ENCODE peak calls at places on chromosomes 3 and 15, in eight cellular contexts. K is HepG2, G is H9, N is mammary epithelial cell, H is IMR-90, F is PC-3, X is MM.1S, P is HCT116. C is an unnamed sample.

GRCh38 chr3:51937611-51938450 is 3.9 kb downstream of the RRP9 start:
- DNase-seq in K (no peak), G (no peak), N (no peak), H (no peak), F (no peak), X (no peak), P (no peak), C (no peak)

GRCh38 chr15:62298811-62299210 is 133.7 kb upstream of the C2CD4B start:
- DNase-seq in K (no peak), G (no peak), N (no peak), H (no peak), F (no peak), X (peak; percentile 9), P (no peak), C (no peak)

GRCh38 chr3:37640636-37641375 is 220.9 kb upstream of the CTDSPL start:
- DNase-seq in K (no peak), G (no peak), N (no peak), H (no peak), F (no peak), X (no peak), P (no peak), C (no peak)

GRCh38 chr3:190294030-190294429 is 28.2 kb downstream of the CLDN1 start:
- DNase-seq in K (no peak), G (no peak), N (no peak), H (peak; percentile 6), F (no peak), X (no peak), P (no peak), C (no peak)

GRCh38 chr15:99729920-99730319 is 3.3 kb downstream of the LYSMD4 start:
- DNase-seq in K (no peak), G (no peak), N (peak; percentile 48), H (peak; percentile 61), F (peak; percentile 46), X (peak; percentile 19), P (no peak), C (peak; percentile 29)

GRCh38 chr15:75307778-75308390 is 25.2 kb downstream of the GOLGA6D start:
- DNase-seq in K (peak; percentile 58), G (peak; percentile 88), N (peak; percentile 57), H (no peak), F (peak; percentile 67), X (peak; percentile 34), P (peak; percentile 62), C (peak; percentile 78)

GRCh38 chr3:142946861-142947260 is 16.6 kb downstream of the PAQR9 start:
- DNase-seq in K (no peak), G (no peak), N (no peak), H (no peak), F (peak; percentile 38), X (no peak), P (no peak), C (no peak)

GRCh38 chr3:184338538-184338945 is 1.1 kb downstream of the FAM131A start:
- DNase-seq in K (no peak), G (peak; percentile 93), N (no peak), H (peak; percentile 87), F (no peak), X (no peak), P (no peak), C (no peak)

GRCh38 chr15:28154283-28154682 is 55.2 kb upstream of the OCA2 start:
- DNase-seq in K (no peak), G (no peak), N (no peak), H (no peak), F (no peak), X (no peak), P (no peak), C (no peak)

GRCh38 chr15:38702178-38702912 is 137.7 kb upstream of the RASGRP1 start:
- DNase-seq in K (peak; percentile 44), G (peak; percentile 35), N (peak; percentile 75), H (no peak), F (peak; percentile 39), X (no peak), P (no peak), C (peak; percentile 95)

GRCh38 chr15:68818671-68819450 is 1.8 kb downstream of the ANP32A start:
- DNase-seq in K (peak; percentile 24), G (no peak), N (peak; percentile 47), H (no peak), F (peak; percentile 35), X (peak; percentile 27), P (no peak), C (peak; percentile 47)

GRCh38 chr15:24054547-24055245 is 367.6 kb upstream of the NDN start:
- DNase-seq in K (no peak), G (no peak), N (no peak), H (no peak), F (no peak), X (no peak), P (no peak), C (peak; percentile 58)

GRCh38 chr3:11434017-11434526 is 161.9 kb downstream of the ATG7 start:
- DNase-seq in K (no peak), G (no peak), N (no peak), H (peak; percentile 73), F (no peak), X (no peak), P (no peak), C (peak; percentile 27)

GRCh38 chr15:52427804-52428203 is 100.9 kb downstream of the MYO5A start:
- DNase-seq in K (no peak), G (no peak), N (peak; percentile 69), H (peak; percentile 86), F (peak; percentile 6), X (no peak), P (peak; percentile 2), C (no peak)

GRCh38 chr3:57998366-57999283 is 9.6 kb upstream of the FLNB start:
- DNase-seq in K (peak; percentile 77), G (no peak), N (peak; percentile 76), H (peak; percentile 81), F (peak; percentile 45), X (peak; percentile 69), P (no peak), C (peak; percentile 71)

GRCh38 chr3:30331519-30331918 is 274.9 kb upstream of the TGFBR2 start:
- DNase-seq in K (no peak), G (no peak), N (no peak), H (no peak), F (no peak), X (no peak), P (no peak), C (no peak)

GRCh38 chr3:117356296-117356695 is 646.7 kb downstream of the TUSC7 start:
- DNase-seq in K (no peak), G (no peak), N (no peak), H (no peak), F (no peak), X (no peak), P (no peak), C (no peak)

GRCh38 chr15:28003302-28004037 is 95.6 kb downstream of the OCA2 start:
- DNase-seq in K (no peak), G (no peak), N (no peak), H (no peak), F (no peak), X (no peak), P (no peak), C (peak; percentile 8)

GRCh38 chr3:135851201-135852061 is 114.1 kb upstream of the PPP2R3A start:
- DNase-seq in K (no peak), G (no peak), N (peak; percentile 8), H (no peak), F (peak; percentile 19), X (no peak), P (no peak), C (no peak)

GRCh38 chr3:29668728-29669127 is 387.9 kb downstream of the RBMS3 start:
- DNase-seq in K (no peak), G (no peak), N (no peak), H (no peak), F (no peak), X (no peak), P (no peak), C (no peak)

GRCh38 chr3:25457642-25458419 is 29.8 kb downstream of the RARB start:
- DNase-seq in K (no peak), G (no peak), N (no peak), H (peak; percentile 24), F (no peak), X (no peak), P (no peak), C (no peak)

GRCh38 chr3:65939841-65940246 is 98.9 kb downstream of the MAGI1 start:
- DNase-seq in K (no peak), G (no peak), N (no peak), H (no peak), F (no peak), X (no peak), P (no peak), C (no peak)

GRCh38 chr3:66822059-66823009 is 175.8 kb upstream of the KBTBD8 start:
- DNase-seq in K (peak; percentile 49), G (peak; percentile 85), N (peak; percentile 55), H (peak; percentile 67), F (peak; percentile 69), X (peak; percentile 78), P (peak; percentile 64), C (peak; percentile 89)

GRCh38 chr15:39438260-39438659 is 142.6 kb upstream of the THBS1 start:
- DNase-seq in K (no peak), G (no peak), N (no peak), H (no peak), F (no peak), X (no peak), P (no peak), C (no peak)

GRCh38 chr3:173988912-173989311 is 591.4 kb downstream of the NLGN1 start:
- DNase-seq in K (no peak), G (no peak), N (no peak), H (no peak), F (no peak), X (no peak), P (no peak), C (no peak)

GRCh38 chr3:152447509-152447908 is 178.8 kb downstream of the MBNL1 start:
- DNase-seq in K (no peak), G (no peak), N (no peak), H (no peak), F (no peak), X (no peak), P (no peak), C (no peak)
- H3K27ac ChIP-seq in K (no peak overlapping the region), G (no peak overlapping the region), N (no peak overlapping the region), H (no peak overlapping the region), F (no peak overlapping the region), X (no peak overlapping the region), P (no peak overlapping the region), C (no peak overlapping the region)

GRCh38 chr3:149812606-149813366 is at the start of gene RNF13:
- DNase-seq in K (peak; percentile 89), G (peak; percentile 93), N (peak; percentile 88), H (peak; percentile 94), F (peak; percentile 94), X (peak; percentile 92), P (peak; percentile 87), C (peak; percentile 98)
- H3K9ac ChIP-seq in K (peak within 1 kb of the TSS; percentile 86), G (peak within 1 kb of the TSS; percentile 74), N (peak within 1 kb of the TSS; percentile 91), H (peak within 1 kb of the TSS; percentile 68), F (peak within 1 kb of the TSS; percentile 92), X (peak within 1 kb of the TSS; percentile 73), P (peak within 1 kb of the TSS; percentile 86), C (peak within 1 kb of the TSS; percentile 92)

GRCh38 chr3:49689046-49689886 is at the start of the genes MST1 and RNF123:
- DNase-seq in K (peak; percentile 86), G (peak; percentile 94), N (peak; percentile 83), H (peak; percentile 89), F (peak; percentile 90), X (peak; percentile 91), P (peak; percentile 81), C (peak; percentile 90)
- TF ChIP-seq CTCF in K (peak; percentile 71), G (peak; percentile 41), N (peak; percentile 43), H (peak; percentile 43), F (peak; percentile 41), X (peak; percentile 26), P (peak; percentile 37), C (peak; percentile 21)

DNA sequence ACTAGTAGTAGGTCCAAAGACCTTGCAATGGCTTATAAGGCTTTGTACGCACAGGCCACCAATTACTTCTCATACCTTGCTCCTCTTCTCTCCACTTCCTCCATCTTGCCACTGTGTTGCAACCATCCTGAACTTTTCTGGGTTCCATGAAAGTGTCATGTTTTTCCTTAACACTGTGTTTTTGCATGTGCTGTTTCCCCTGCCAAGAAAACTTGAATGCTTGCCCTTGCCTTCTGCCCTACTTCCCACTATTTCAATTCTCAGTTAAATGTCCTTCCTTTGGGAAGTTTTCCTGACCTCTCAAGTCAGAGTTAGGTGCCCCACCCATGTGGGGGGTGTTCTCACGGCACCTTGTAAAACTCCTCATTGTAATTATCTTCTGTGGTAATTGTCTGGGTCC is 182.8 kb downstream of the THRB start:
- DNase-seq in K (no peak), G (no peak), N (no peak), H (no peak), F (no peak), X (no peak), P (no peak), C (no peak)
- H3K27ac ChIP-seq in K (no peak overlapping the region), G (no peak overlapping the region), N (no peak overlapping the region), H (no peak overlapping the region), F (no peak overlapping the region), X (no peak overlapping the region), P (no peak overlapping the region), C (no peak overlapping the region)

C was measured in colonic mucosa.